ENCODE peak calls at places on chromosomes 3 and 15, in four cellular contexts. One of them, this sample, is unnamed.

GRCh38 chr15:94026458-94026967 is 204.8 kb upstream of the MCTP2 start:
- DNase-seq in GM23248: peak; percentile 85
- DNase-seq in aorta: no peak
- DNase-seq in transverse colon: no peak
- DNase-seq in this sample: no peak

GRCh38 chr3:66938338-66938963 is 59.7 kb upstream of the KBTBD8 start:
- DNase-seq in GM23248: peak; percentile 75
- DNase-seq in aorta: no peak
- DNase-seq in transverse colon: peak; percentile 19
- DNase-seq in this sample: peak; percentile 86

GRCh38 chr3:192038726-192039125 is 577.8 kb downstream of the PYDC2 start:
- DNase-seq in GM23248: no peak
- DNase-seq in aorta: no peak
- DNase-seq in transverse colon: no peak
- DNase-seq in this sample: peak; percentile 35

GRCh38 chr3:7707192-7707591 is 794.4 kb upstream of the LMCD1 start:
- DNase-seq in GM23248: peak; percentile 23
- DNase-seq in aorta: no peak
- DNase-seq in transverse colon: no peak
- DNase-seq in this sample: no peak

GRCh38 chr3:67381667-67382272 is 272.6 kb downstream of the SUCLG2 start:
- DNase-seq in GM23248: peak; percentile 53
- DNase-seq in aorta: no peak
- DNase-seq in transverse colon: no peak
- DNase-seq in this sample: no peak

GRCh38 chr3:53643757-53644156 is 149.3 kb downstream of the CACNA1D start:
- DNase-seq in GM23248: no peak
- DNase-seq in aorta: no peak
- DNase-seq in transverse colon: no peak
- DNase-seq in this sample: peak; percentile 16

GRCh38 chr15:73319460-73320245 is 49.1 kb downstream of the HCN4 start:
- DNase-seq in GM23248: no peak
- DNase-seq in aorta: peak; percentile 26
- DNase-seq in transverse colon: no peak
- DNase-seq in this sample: no peak

GRCh38 chr3:50358927-50359759 is at the start of gene TMEM115:
- DNase-seq in GM23248: peak; percentile 99
- DNase-seq in aorta: peak; percentile 98
- DNase-seq in transverse colon: peak; percentile 97
- DNase-seq in this sample: peak; percentile 99

GRCh38 chr3:123344175-123344908 is 104.5 kb downstream of the ADCY5 start:
- DNase-seq in GM23248: peak; percentile 28
- DNase-seq in aorta: peak; percentile 16
- DNase-seq in transverse colon: no peak
- DNase-seq in this sample: peak; percentile 71

GRCh38 chr3:130975251-130975650 is 51.4 kb downstream of the ASTE1 start:
- DNase-seq in GM23248: no peak
- DNase-seq in aorta: no peak
- DNase-seq in transverse colon: no peak
- DNase-seq in this sample: no peak

GRCh38 chr3:195895078-195895899 is 13.1 kb downstream of the TNK2 start:
- DNase-seq in GM23248: peak; percentile 79
- DNase-seq in aorta: peak; percentile 88
- DNase-seq in transverse colon: peak; percentile 65
- DNase-seq in this sample: peak; percentile 80

GRCh38 chr15:85556618-85556895 is 176.2 kb downstream of the AKAP13 start:
- DNase-seq in GM23248: no peak
- DNase-seq in aorta: no peak
- DNase-seq in transverse colon: no peak
- DNase-seq in this sample: no peak

GRCh38 chr15:85558747-85559327 is 178.4 kb downstream of the AKAP13 start:
- DNase-seq in GM23248: no peak
- DNase-seq in aorta: no peak
- DNase-seq in transverse colon: no peak
- DNase-seq in this sample: no peak

GRCh38 chr15:85555875-85556617 is 175.6 kb downstream of the AKAP13 start:
- DNase-seq in GM23248: no peak
- DNase-seq in aorta: no peak
- DNase-seq in transverse colon: no peak
- DNase-seq in this sample: no peak

GRCh38 chr15:85559530-85559929 is 179.1 kb downstream of the AKAP13 start:
- DNase-seq in GM23248: no peak
- DNase-seq in aorta: no peak
- DNase-seq in transverse colon: no peak
- DNase-seq in this sample: peak; percentile 22

DNA sequence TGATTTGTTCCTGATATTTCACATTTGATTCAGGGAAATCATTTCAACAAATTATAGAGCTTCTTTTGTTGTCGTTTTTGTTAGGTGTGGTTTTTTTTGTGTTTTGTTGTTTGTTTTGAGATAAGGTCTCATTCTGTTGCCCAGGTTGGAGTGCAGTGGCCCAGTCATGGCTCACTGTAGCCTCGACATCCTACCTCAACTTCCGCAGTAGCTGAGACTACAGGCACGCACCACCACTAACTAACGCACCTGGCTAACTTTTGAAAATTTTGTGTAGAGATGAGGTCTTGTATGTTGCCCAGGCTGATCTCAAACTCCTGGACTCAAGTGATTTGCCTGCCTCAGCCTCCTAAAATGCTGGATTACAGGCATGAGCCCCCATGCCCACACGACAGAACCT is 177.0 kb downstream of the AKAP13 start:
- DNase-seq in GM23248: no peak
- DNase-seq in aorta: no peak
- DNase-seq in transverse colon: no peak
- DNase-seq in this sample: no peak
- H3K27ac ChIP-seq in GM23248: no peak overlapping the region
- H3K27ac ChIP-seq in aorta: no peak overlapping the region
- H3K27ac ChIP-seq in transverse colon: no peak overlapping the region
- H3K27ac ChIP-seq in this sample: no peak overlapping the region

DNA sequence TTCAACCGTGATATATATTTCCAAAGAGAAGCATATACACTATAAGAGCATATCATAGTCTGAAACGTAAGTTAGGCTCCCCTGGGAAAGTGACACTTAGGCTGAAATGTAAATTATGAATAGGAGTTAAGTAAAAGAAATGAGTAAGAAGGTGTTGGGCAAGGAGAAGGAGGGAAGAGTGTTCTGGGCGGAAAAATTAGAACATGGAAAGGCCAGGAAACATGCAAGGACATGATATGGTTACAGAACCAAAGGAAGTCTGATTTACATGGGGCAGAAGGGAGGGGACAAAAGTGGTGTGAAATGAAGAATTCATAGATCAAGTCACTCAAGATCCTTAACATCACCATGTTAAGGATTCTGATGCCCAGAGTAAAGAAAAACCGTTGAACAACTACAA is 75.2 kb downstream of the SCAPER start:
- DNase-seq in GM23248: no peak
- DNase-seq in aorta: no peak
- DNase-seq in transverse colon: no peak
- DNase-seq in this sample: no peak
- H3K27ac ChIP-seq in GM23248: no peak overlapping the region
- H3K27ac ChIP-seq in aorta: no peak overlapping the region
- H3K27ac ChIP-seq in transverse colon: no peak overlapping the region
- H3K27ac ChIP-seq in this sample: no peak overlapping the region

DNA sequence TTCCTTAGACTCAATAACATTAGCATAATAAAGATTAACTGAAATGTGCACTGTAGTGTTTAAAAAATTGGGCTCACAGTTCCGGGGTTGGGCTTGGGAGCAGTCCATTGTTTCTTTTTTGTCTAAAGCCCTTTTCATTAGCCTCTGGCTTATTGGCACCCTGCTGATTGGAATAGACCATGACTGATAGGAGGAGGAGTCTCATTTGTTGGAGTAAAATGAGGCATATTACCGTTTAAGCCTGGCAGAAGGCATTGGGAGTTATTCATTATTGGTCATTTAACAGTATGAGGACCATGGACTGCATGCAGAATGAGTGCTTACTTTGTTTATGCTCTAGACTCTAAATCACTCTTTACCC is 139.0 kb upstream of the CGNL1 start:
- DNase-seq in GM23248: no peak
- DNase-seq in aorta: no peak
- DNase-seq in transverse colon: no peak
- DNase-seq in this sample: peak; percentile 50
- H3K27ac ChIP-seq in GM23248: no peak overlapping the region
- H3K27ac ChIP-seq in aorta: no peak overlapping the region
- H3K27ac ChIP-seq in transverse colon: no peak overlapping the region
- H3K27ac ChIP-seq in this sample: no peak overlapping the region

GRCh38 chr15:78059110-78059839 is 18.2 kb downstream of the TBC1D2B start:
- DNase-seq in GM23248: peak; percentile 15
- DNase-seq in aorta: no peak
- DNase-seq in transverse colon: no peak
- DNase-seq in this sample: no peak

GRCh38 chr15:78057803-78058202 is 19.7 kb downstream of the TBC1D2B start:
- DNase-seq in GM23248: no peak
- DNase-seq in aorta: no peak
- DNase-seq in transverse colon: no peak
- DNase-seq in this sample: no peak

GRCh38 chr15:78056714-78057269 is 20.7 kb downstream of the TBC1D2B start:
- DNase-seq in GM23248: peak; percentile 70
- DNase-seq in aorta: no peak
- DNase-seq in transverse colon: no peak
- DNase-seq in this sample: no peak

GRCh38 chr15:78060232-78060631 is 17.3 kb downstream of the TBC1D2B start:
- DNase-seq in GM23248: no peak
- DNase-seq in aorta: no peak
- DNase-seq in transverse colon: no peak
- DNase-seq in this sample: no peak

GRCh38 chr15:78058401-78058935 is 19.0 kb downstream of the TBC1D2B start:
- DNase-seq in GM23248: no peak
- DNase-seq in aorta: no peak
- DNase-seq in transverse colon: no peak
- DNase-seq in this sample: no peak
- H3K27ac ChIP-seq in GM23248: no peak overlapping the region
- H3K27ac ChIP-seq in aorta: no peak overlapping the region
- H3K27ac ChIP-seq in transverse colon: peak overlapping the region; percentile 73
- H3K27ac ChIP-seq in this sample: no peak overlapping the region

DNA sequence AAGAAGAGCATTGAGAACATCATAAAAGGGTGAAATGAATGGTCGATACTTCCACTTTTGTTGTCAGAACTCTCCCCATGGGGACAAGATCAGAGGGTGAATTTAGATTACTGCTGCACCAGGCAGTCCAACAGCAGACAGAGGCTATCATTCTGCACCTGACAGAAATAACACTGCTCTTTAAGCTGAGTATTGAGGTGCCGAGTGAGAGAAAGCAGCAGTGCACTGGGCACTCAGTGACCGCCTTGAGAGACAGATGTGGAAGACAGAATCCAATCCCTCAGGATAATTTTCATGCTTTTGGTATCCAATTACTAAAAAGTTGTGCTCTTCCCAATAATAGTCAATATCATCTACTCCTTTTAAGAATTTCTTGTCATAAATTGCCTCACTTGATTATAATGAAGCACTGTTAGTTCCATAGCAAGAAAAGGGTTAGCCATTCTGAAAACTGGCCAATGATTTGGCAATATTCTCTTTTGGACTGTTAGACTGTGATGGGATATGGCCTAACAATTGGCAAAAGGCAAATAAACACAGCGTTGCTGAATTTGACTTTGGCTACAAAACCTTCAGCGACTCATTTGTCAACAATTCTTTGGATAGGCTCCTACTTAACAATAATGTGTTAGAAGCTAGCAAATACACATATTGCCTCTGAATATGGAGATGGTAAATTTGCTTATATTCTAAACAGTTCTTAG is 5.5 kb downstream of the FGF7 start:
- DNase-seq in GM23248: peak; percentile 69
- DNase-seq in aorta: no peak
- DNase-seq in transverse colon: no peak
- DNase-seq in this sample: no peak
- H3K27ac ChIP-seq in GM23248: peak overlapping the region; percentile 80
- H3K27ac ChIP-seq in aorta: no peak overlapping the region
- H3K27ac ChIP-seq in transverse colon: peak overlapping the region; percentile 42
- H3K27ac ChIP-seq in this sample: no peak overlapping the region

GRCh38 chr15:90607361-90607760 is 77.6 kb downstream of the CRTC3 start:
- DNase-seq in GM23248: no peak
- DNase-seq in aorta: no peak
- DNase-seq in transverse colon: no peak
- DNase-seq in this sample: no peak
- H3K27ac ChIP-seq in GM23248: no peak overlapping the region
- H3K27ac ChIP-seq in aorta: no peak overlapping the region
- H3K27ac ChIP-seq in transverse colon: no peak overlapping the region
- H3K27ac ChIP-seq in this sample: no peak overlapping the region

This sample was measured in mesendoderm.